ENCODE peak calls at places on chromosome 5, in six cellular contexts. B is esophagus squamous epithelium, Z is testis, K is IMR-90, N is A549, F is right lobe of liver. G is an unnamed sample.

GRCh38 chr5:6491548-6492290 is 43.1 kb downstream of the UBE2QL1 start:
- DNase-seq in B (no peak), Z (no peak), K (no peak), N (no peak), F (no peak), G (no peak)

GRCh38 chr5:111461934-111462333 is 50.4 kb downstream of the STARD4 start:
- DNase-seq in B (no peak), Z (no peak), K (no peak), N (no peak), F (no peak), G (no peak)

GRCh38 chr5:116532762-116533525 is 41.7 kb downstream of the SEMA6A start:
- DNase-seq in B (no peak), Z (no peak), K (no peak), N (no peak), F (no peak), G (no peak)

GRCh38 chr5:147051193-147051592 is 172.6 kb upstream of the PPP2R2B start:
- DNase-seq in B (no peak), Z (no peak), K (no peak), N (no peak), F (no peak), G (no peak)

GRCh38 chr5:158746979-158747378 is 352.7 kb downstream of the EBF1 start:
- DNase-seq in B (no peak), Z (no peak), K (no peak), N (no peak), F (no peak), G (no peak)

GRCh38 chr5:177083351-177083750 is 3.4 kb upstream of the FGFR4 start:
- DNase-seq in B (no peak), Z (no peak), K (no peak), N (no peak), F (no peak), G (no peak)

GRCh38 chr5:31442253-31442820 is 89.6 kb downstream of the DROSHA start:
- DNase-seq in B (no peak), Z (no peak), K (peak), N (no peak), F (no peak), G (no peak)

GRCh38 chr5:146620663-146621051 is 104.7 kb upstream of the GPR151 start:
- DNase-seq in B (no peak), Z (no peak), K (no peak), N (no peak), F (no peak), G (no peak)

GRCh38 chr5:33180900-33181299 is 259.9 kb upstream of the TARS1 start:
- DNase-seq in B (no peak), Z (no peak), K (peak), N (peak), F (no peak), G (no peak)

GRCh38 chr5:15248731-15249130 is 251.2 kb upstream of the FBXL7 start:
- DNase-seq in B (no peak), Z (no peak), K (no peak), N (no peak), F (no peak), G (no peak)

GRCh38 chr5:52661903-52662302 is 125.8 kb upstream of the ITGA1 start:
- DNase-seq in B (no peak), Z (no peak), K (peak), N (no peak), F (no peak), G (no peak)

GRCh38 chr5:161507591-161507990 is 38.9 kb downstream of the GABRB2 start:
- DNase-seq in B (no peak), Z (no peak), K (no peak), N (no peak), F (no peak), G (no peak)

GRCh38 chr5:132180134-132180745 is 47.4 kb downstream of the P4HA2 start:
- DNase-seq in B (no peak), Z (peak), K (peak), N (peak), F (no peak), G (no peak)

GRCh38 chr5:35129921-35130485 is 82.3 kb upstream of the AGXT2 start:
- DNase-seq in B (no peak), Z (no peak), K (peak), N (no peak), F (peak), G (no peak)

GRCh38 chr5:71891856-71892255 is 172.8 kb downstream of the CARTPT start:
- DNase-seq in B (no peak), Z (peak), K (peak), N (no peak), F (no peak), G (no peak)

GRCh38 chr5:146340260-146341081 is 1.8 kb downstream of the POU4F3 start:
- DNase-seq in B (no peak), Z (peak), K (peak), N (no peak), F (peak), G (peak)

GRCh38 chr5:87020099-87020934 is 247.4 kb upstream of the RASA1 start:
- DNase-seq in B (no peak), Z (peak), K (peak), N (peak), F (no peak), G (no peak)

GRCh38 chr5:35112300-35112699 is 64.6 kb upstream of the AGXT2 start:
- DNase-seq in B (no peak), Z (no peak), K (no peak), N (no peak), F (no peak), G (no peak)

GRCh38 chr5:175201393-175201792 is 242.6 kb downstream of the DRD1 start:
- DNase-seq in B (no peak), Z (no peak), K (peak), N (no peak), F (no peak), G (no peak)

GRCh38 chr5:36240779-36241635 is 718 bp downstream of the NADK2 start:
- DNase-seq in B (peak), Z (peak), K (peak), N (peak), F (peak), G (peak)

GRCh38 chr5:73955447-73955846 is 329.5 kb downstream of the ARHGEF28 start:
- DNase-seq in B (no peak), Z (no peak), K (no peak), N (no peak), F (no peak), G (no peak)

GRCh38 chr5:19853616-19854240 is 134.3 kb downstream of the CDH18 start:
- DNase-seq in B (no peak), Z (no peak), K (peak), N (no peak), F (no peak), G (no peak)

GRCh38 chr5:120146787-120147186 is 317.3 kb upstream of the PRR16 start:
- DNase-seq in B (no peak), Z (no peak), K (peak), N (no peak), F (no peak), G (no peak)

GRCh38 chr5:78065663-78066062 is 228.8 kb downstream of the AP3B1 start:
- DNase-seq in B (no peak), Z (no peak), K (no peak), N (no peak), F (no peak), G (no peak)

GRCh38 chr5:125210241-125210947 is 464.0 kb upstream of the ZNF608 start:
- DNase-seq in B (no peak), Z (no peak), K (peak), N (no peak), F (no peak), G (no peak)

GRCh38 chr5:38509185-38509584 is 47.3 kb downstream of the LIFR start:
- DNase-seq in B (no peak), Z (no peak), K (peak), N (no peak), F (no peak), G (no peak)

GRCh38 chr5:151028717-151029116 is 8.3 kb downstream of the GPX3 start:
- DNase-seq in B (no peak), Z (no peak), K (no peak), N (no peak), F (no peak), G (no peak)
- TF ChIP-seq POLR2A in B (no peak), Z (no peak), K (no peak), N (no peak), F (peak), G (no peak)

GRCh38 chr5:93151121-93151520 is 429.9 kb downstream of the NR2F1-AS1 start:
- DNase-seq in B (no peak), Z (no peak), K (peak), N (no peak), F (no peak), G (no peak)

GRCh38 chr5:93154551-93154950 is 426.5 kb downstream of the NR2F1-AS1 start:
- DNase-seq in B (no peak), Z (no peak), K (peak), N (no peak), F (no peak), G (no peak)

GRCh38 chr5:93145767-93146166 is 435.3 kb downstream of the NR2F1-AS1 start:
- DNase-seq in B (no peak), Z (no peak), K (peak), N (no peak), F (no peak), G (no peak)

GRCh38 chr5:93151896-93152295 is 429.1 kb downstream of the NR2F1-AS1 start:
- DNase-seq in B (no peak), Z (no peak), K (no peak), N (no peak), F (no peak), G (no peak)

DNA sequence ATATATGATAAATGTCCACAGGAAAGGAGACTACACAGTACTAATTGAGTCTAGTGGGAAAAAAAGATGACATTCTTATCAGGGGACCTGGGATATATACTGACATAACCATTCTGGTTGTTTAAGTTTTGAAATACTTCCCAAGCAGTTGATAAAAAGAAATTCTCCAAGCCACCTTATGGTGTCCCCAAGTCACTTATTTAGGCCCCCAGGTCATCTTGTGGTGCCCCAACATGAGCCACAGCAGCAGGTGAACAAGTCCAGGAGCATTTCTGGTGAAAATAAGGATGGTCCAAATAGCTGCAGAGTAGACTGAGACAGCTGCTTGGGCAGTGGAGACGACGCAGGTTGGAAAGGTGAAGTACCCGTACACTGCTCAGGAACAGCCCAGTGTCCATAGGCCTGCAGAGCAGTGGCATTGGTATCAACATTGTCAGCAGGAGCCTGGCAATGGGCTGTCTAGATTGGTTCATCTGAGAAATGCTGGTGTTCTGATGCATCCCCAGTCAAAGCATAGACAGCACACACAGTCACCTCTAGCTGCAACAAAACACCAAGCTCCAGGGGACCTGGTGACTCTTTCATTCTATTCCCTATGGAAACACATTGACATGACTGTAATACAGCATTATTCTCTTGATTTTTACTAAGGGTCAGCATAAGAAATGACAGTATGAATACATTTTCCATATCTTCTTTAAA is 430.6 kb downstream of the NR2F1-AS1 start:
- DNase-seq in B (no peak), Z (no peak), K (peak), N (no peak), F (no peak), G (no peak)
- H3K4me3 ChIP-seq in B (no peak), Z (no peak), K (no peak), N (no peak), F (no peak), G (no peak)

GRCh38 chr5:81786509-81786908 is 35.6 kb upstream of the SSBP2 start:
- DNase-seq in B (no peak), Z (no peak), K (no peak), N (no peak), F (no peak), G (no peak)
- H3K27ac ChIP-seq in B (peak), Z (no peak), K (no peak), N (no peak), F (no peak), G (no peak)

GRCh38 chr5:42985129-42986037 is 54.7 kb downstream of the ANXA2R start:
- DNase-seq in B (no peak), Z (no peak), K (peak), N (no peak), F (no peak), G (no peak)
- TF ChIP-seq POLR2A in B (no peak), Z (no peak), K (no peak), N (no peak), F (no peak), G (no peak)

DNA sequence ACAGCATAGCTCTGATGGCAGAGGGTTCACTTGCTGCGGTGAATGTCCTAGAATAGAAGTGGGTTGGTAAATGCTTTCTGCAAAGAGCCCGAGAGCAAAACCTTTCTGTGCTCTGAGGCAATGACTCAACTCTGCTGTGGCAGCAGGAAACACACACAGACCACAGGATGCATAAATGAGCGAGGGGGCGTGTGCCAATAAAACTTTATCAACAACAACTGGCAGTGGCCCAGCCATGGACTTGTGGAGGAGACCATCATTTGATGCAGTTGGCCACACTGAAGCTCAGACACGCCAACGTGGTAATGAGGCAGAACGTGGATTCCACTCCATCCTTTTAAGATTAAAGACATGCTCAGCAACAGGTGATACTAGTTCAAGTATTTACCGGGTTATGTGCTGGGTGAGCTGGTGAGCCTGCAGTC is 6.8 kb downstream of the MRPL36 start:
- DNase-seq in B (no peak), Z (no peak), K (peak), N (no peak), F (no peak), G (no peak)
- H3K4me3 ChIP-seq in B (peak), Z (no peak), K (no peak), N (no peak), F (no peak), G (no peak)